ENCODE peak calls at places on chromosomes 3 and 15, in seven cellular contexts. T is HCT116, D is K562, N is GM12878, A is HepG2, X is H1, W is SK-N-SH. G is an unnamed sample.
A peak's percentile ranks its signal among the peaks of the same experiment; 100 is the strongest.

GRCh38 chr3:117671707-117672318 is 962.2 kb downstream of the TUSC7 start:
- DNase-seq in A (no peak), W (peak; percentile 65), D (no peak), X (no peak), T (no peak), N (no peak), G (no peak)

GRCh38 chr15:27492021-27492621 is 521.1 kb downstream of the GABRG3 start:
- DNase-seq in W (no peak), T (no peak), A (no peak), X (no peak), N (no peak), D (no peak), G (no peak)

GRCh38 chr3:86960551-86960950 is 30.4 kb downstream of the VGLL3 start:
- DNase-seq in X (no peak), N (no peak), A (no peak), W (no peak), T (no peak), D (no peak), G (no peak)

GRCh38 chr3:108946292-108947290 is 7.1 kb downstream of the GUCA1C start:
- DNase-seq in X (no peak), A (no peak), N (no peak), T (peak; percentile 15), W (no peak), D (no peak), G (no peak)

GRCh38 chr15:88650556-88650955 is 11.7 kb downstream of the ISG20 start:
- DNase-seq in A (no peak), W (no peak), T (no peak), D (no peak), X (no peak), N (no peak), G (no peak)

GRCh38 chr3:188158731-188159355 is 4.9 kb downstream of the LPP start:
- DNase-seq in X (no peak), D (no peak), N (no peak), W (no peak), T (no peak), A (no peak), G (no peak)

GRCh38 chr3:10189557-10190374 is 25.0 kb downstream of the IRAK2 start:
- DNase-seq in D (no peak), T (no peak), N (peak; percentile 39), X (no peak), W (peak; percentile 55), A (no peak), G (no peak)

GRCh38 chr3:39671600-39671999 is 137.8 kb upstream of the MYRIP start:
- DNase-seq in X (no peak), D (no peak), W (no peak), T (no peak), A (no peak), N (no peak), G (no peak)

GRCh38 chr15:68990755-68991500 is 23.6 kb upstream of the NOX5 start:
- DNase-seq in T (no peak), W (no peak), A (no peak), D (no peak), N (no peak), X (no peak), G (no peak)

GRCh38 chr3:67011414-67012131 is 13.5 kb downstream of the KBTBD8 start:
- DNase-seq in A (no peak), D (peak; percentile 32), W (no peak), N (no peak), T (no peak), X (no peak), G (no peak)

GRCh38 chr3:5022966-5023776 is 43.9 kb downstream of the BHLHE40 start:
- DNase-seq in W (no peak), A (peak; percentile 73), T (peak; percentile 97), X (no peak), N (no peak), D (peak; percentile 86), G (peak; percentile 42)

GRCh38 chr3:125191256-125191655 is 21.3 kb downstream of the SLC12A8 start:
- DNase-seq in N (no peak), D (no peak), T (no peak), A (no peak), X (no peak), W (no peak), G (no peak)

GRCh38 chr3:35659808-35660207 is 20.5 kb downstream of the ARPP21 start:
- DNase-seq in N (no peak), X (no peak), D (no peak), A (peak; percentile 2), T (no peak), W (no peak), G (peak; percentile 81)
- TF ChIP-seq JUND in N (no peak), X (no peak), D (no peak), A (no peak), T (no peak), W (no peak), G (no peak)

GRCh38 chr3:107387555-107387954 is 10.3 kb downstream of the CCDC54 start:
- DNase-seq in W (no peak), N (no peak), T (no peak), X (no peak), A (no peak), D (no peak), G (no peak)
- TF ChIP-seq JUND in W (no peak), N (no peak), T (no peak), X (no peak), A (no peak), D (no peak), G (no peak)

GRCh38 chr3:34843479-34843870 is 795.9 kb upstream of the ARPP21 start:
- DNase-seq in A (no peak), D (no peak), N (no peak), W (no peak), T (no peak), X (no peak), G (no peak)

GRCh38 chr3:34837848-34838741 is 801.2 kb upstream of the ARPP21 start:
- DNase-seq in W (no peak), D (no peak), A (no peak), T (no peak), X (no peak), N (no peak), G (no peak)

GRCh38 chr3:34842706-34843478 is 796.4 kb upstream of the ARPP21 start:
- DNase-seq in X (no peak), D (no peak), T (no peak), A (no peak), N (no peak), W (no peak), G (no peak)
- TF ChIP-seq JUND in X (no peak), D (no peak), T (no peak), A (no peak), N (no peak), W (no peak), G (no peak)

GRCh38 chr15:78205337-78205736 is 29.0 kb downstream of the ACSBG1 start:
- DNase-seq in X (no peak), N (no peak), D (no peak), W (no peak), T (no peak), A (no peak), G (no peak)

GRCh38 chr15:78207110-78207458 is 27.3 kb downstream of the ACSBG1 start:
- DNase-seq in W (no peak), A (no peak), X (no peak), N (no peak), T (no peak), D (no peak), G (no peak)

GRCh38 chr15:78205856-78206255 is 28.5 kb downstream of the ACSBG1 start:
- DNase-seq in X (peak; percentile 41), N (no peak), D (no peak), W (no peak), T (no peak), A (no peak), G (no peak)

GRCh38 chr15:78207641-78208340 is 26.6 kb downstream of the ACSBG1 start:
- DNase-seq in A (no peak), X (peak; percentile 40), T (no peak), N (no peak), W (no peak), D (no peak), G (no peak)

DNA sequence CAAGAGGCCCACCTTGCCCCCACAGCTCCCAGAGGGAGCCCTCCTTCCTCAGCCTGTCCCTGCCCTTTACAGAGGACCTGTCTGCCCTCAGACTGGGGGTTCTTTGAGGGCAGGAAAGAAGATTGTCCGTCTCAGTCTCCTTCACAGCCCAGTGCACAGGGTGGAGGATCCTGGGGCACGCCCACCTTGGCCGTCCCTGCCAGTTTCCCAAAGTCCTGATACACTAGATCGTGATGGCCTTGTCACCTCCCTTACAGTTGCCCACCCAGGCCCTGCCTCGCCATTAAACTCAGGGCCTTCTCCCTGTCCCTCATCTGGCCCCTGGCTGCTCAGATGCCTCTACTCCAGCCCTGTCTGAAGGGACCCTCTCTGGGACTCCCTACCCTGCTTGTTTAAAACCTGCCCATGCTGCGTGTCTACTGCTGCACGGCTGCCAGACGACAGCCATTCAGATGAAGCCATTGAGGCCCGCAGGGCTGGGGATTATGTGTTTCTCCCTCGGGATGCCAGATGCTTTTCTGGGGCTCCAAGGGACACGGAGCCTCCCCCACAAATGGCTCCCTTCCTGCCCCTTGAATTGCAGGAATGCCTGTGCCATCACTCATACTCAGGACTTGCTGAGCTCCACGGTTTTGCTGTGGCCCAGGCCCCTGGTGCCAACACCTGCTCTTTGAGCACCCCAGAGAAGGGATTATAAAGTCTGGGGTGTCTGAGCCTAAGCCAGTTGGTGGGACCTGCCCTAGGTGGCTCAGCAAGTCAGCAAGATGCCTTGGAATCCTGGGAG is 27.8 kb downstream of the ACSBG1 start:
- DNase-seq in D (no peak), A (no peak), W (no peak), N (no peak), T (no peak), X (peak; percentile 42), G (no peak)
- TF ChIP-seq JUND in D (no peak), A (no peak), W (no peak), N (no peak), T (no peak), X (no peak), G (no peak)

DNA sequence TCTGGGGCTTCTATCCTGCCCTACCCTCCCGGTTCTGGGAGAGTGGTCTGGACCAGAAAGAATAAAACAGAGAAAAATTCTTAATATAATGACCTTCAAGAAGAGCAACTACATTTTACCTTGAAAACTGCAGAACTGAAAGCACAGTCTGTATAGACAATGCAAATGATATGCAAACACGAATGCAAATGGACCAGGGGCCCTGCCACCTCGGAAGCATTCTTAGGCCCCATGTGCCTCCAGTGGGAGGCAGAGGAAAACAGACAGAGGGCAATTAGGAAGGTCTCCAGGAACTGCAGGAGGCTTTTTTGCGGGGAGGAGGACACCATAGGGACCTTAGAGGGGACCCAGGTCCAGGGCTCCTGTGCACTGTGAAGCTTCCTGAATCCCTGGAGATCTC is 12.2 kb downstream of the MEGF11 start:
- DNase-seq in N (no peak), W (no peak), A (no peak), T (no peak), D (no peak), X (no peak), G (no peak)
- TF ChIP-seq JUND in N (no peak), W (no peak), A (no peak), T (no peak), D (no peak), X (no peak), G (no peak)